ENCODE peak calls at places on chromosomes 1 and 21, in nine cellular contexts. One of them, this sample, is unnamed.

GRCh38 chr1:160656737-160657476 is 10.1 kb upstream of the SLAMF1 start:
- DNase-seq in SJSA1: no peak
- DNase-seq in body of pancreas: no peak
- DNase-seq in stomach: no peak
- DNase-seq in psoas muscle: no peak
- DNase-seq in thyroid gland: no peak
- DNase-seq in brain microvascular endothelial cell: no peak
- DNase-seq in neural progenitor cell: no peak
- DNase-seq in GM12878: no peak
- DNase-seq in this sample: no peak

GRCh38 chr1:201363455-201363854 is 14.0 kb downstream of the TNNT2 start:
- DNase-seq in SJSA1: no peak
- DNase-seq in neural progenitor cell: no peak
- DNase-seq in GM12878: no peak
- DNase-seq in stomach: no peak
- DNase-seq in brain microvascular endothelial cell: no peak
- DNase-seq in thyroid gland: no peak
- DNase-seq in psoas muscle: no peak
- DNase-seq in body of pancreas: no peak
- DNase-seq in this sample: peak

GRCh38 chr1:24830680-24831272 is 85.5 kb downstream of the CLIC4 start:
- DNase-seq in body of pancreas: no peak
- DNase-seq in psoas muscle: no peak
- DNase-seq in stomach: no peak
- DNase-seq in GM12878: no peak
- DNase-seq in thyroid gland: no peak
- DNase-seq in neural progenitor cell: peak
- DNase-seq in SJSA1: peak
- DNase-seq in brain microvascular endothelial cell: no peak
- DNase-seq in this sample: no peak

GRCh38 chr1:213738658-213739057 is 249.1 kb upstream of the PROX1 start:
- DNase-seq in neural progenitor cell: no peak
- DNase-seq in psoas muscle: no peak
- DNase-seq in SJSA1: no peak
- DNase-seq in GM12878: no peak
- DNase-seq in body of pancreas: no peak
- DNase-seq in brain microvascular endothelial cell: no peak
- DNase-seq in thyroid gland: no peak
- DNase-seq in stomach: no peak
- DNase-seq in this sample: no peak

GRCh38 chr1:40017951-40018575 is 22.5 kb upstream of the CAP1 start:
- DNase-seq in GM12878: no peak
- DNase-seq in psoas muscle: no peak
- DNase-seq in body of pancreas: no peak
- DNase-seq in neural progenitor cell: no peak
- DNase-seq in SJSA1: no peak
- DNase-seq in brain microvascular endothelial cell: no peak
- DNase-seq in thyroid gland: no peak
- DNase-seq in stomach: no peak
- DNase-seq in this sample: no peak

GRCh38 chr21:38402795-38403194 is 95.5 kb downstream of the ERG start:
- DNase-seq in thyroid gland: no peak
- DNase-seq in SJSA1: no peak
- DNase-seq in neural progenitor cell: no peak
- DNase-seq in brain microvascular endothelial cell: no peak
- DNase-seq in body of pancreas: no peak
- DNase-seq in psoas muscle: no peak
- DNase-seq in stomach: no peak
- DNase-seq in GM12878: no peak
- DNase-seq in this sample: no peak

GRCh38 chr1:248622491-248623106 is 12.3 kb downstream of the OR2T11 start:
- DNase-seq in GM12878: no peak
- DNase-seq in brain microvascular endothelial cell: no peak
- DNase-seq in SJSA1: no peak
- DNase-seq in thyroid gland: no peak
- DNase-seq in psoas muscle: no peak
- DNase-seq in stomach: no peak
- DNase-seq in body of pancreas: peak
- DNase-seq in neural progenitor cell: no peak
- DNase-seq in this sample: no peak

GRCh38 chr1:6062670-6063069 is 17.0 kb downstream of the KCNAB2 start:
- DNase-seq in neural progenitor cell: no peak
- DNase-seq in stomach: no peak
- DNase-seq in thyroid gland: no peak
- DNase-seq in psoas muscle: no peak
- DNase-seq in GM12878: no peak
- DNase-seq in body of pancreas: no peak
- DNase-seq in SJSA1: no peak
- DNase-seq in brain microvascular endothelial cell: no peak
- DNase-seq in this sample: no peak

GRCh38 chr1:208924011-208924410 is 659.5 kb upstream of the CAMK1G start:
- DNase-seq in stomach: no peak
- DNase-seq in thyroid gland: no peak
- DNase-seq in neural progenitor cell: no peak
- DNase-seq in brain microvascular endothelial cell: no peak
- DNase-seq in body of pancreas: no peak
- DNase-seq in psoas muscle: no peak
- DNase-seq in GM12878: no peak
- DNase-seq in SJSA1: no peak
- DNase-seq in this sample: no peak

GRCh38 chr1:98340511-98340910 is 321.0 kb upstream of the SNX7 start:
- DNase-seq in thyroid gland: no peak
- DNase-seq in stomach: no peak
- DNase-seq in psoas muscle: no peak
- DNase-seq in brain microvascular endothelial cell: peak
- DNase-seq in SJSA1: no peak
- DNase-seq in GM12878: no peak
- DNase-seq in body of pancreas: no peak
- DNase-seq in neural progenitor cell: no peak
- DNase-seq in this sample: no peak

GRCh38 chr1:11842154-11843041 is 5.2 kb downstream of the NPPA start:
- DNase-seq in psoas muscle: no peak
- DNase-seq in GM12878: peak
- DNase-seq in SJSA1: no peak
- DNase-seq in neural progenitor cell: no peak
- DNase-seq in brain microvascular endothelial cell: peak
- DNase-seq in body of pancreas: no peak
- DNase-seq in thyroid gland: peak
- DNase-seq in stomach: no peak
- DNase-seq in this sample: peak

GRCh38 chr1:24205701-24206464 is 18.8 kb upstream of the IFNLR1 start:
- DNase-seq in neural progenitor cell: no peak
- DNase-seq in thyroid gland: no peak
- DNase-seq in body of pancreas: no peak
- DNase-seq in SJSA1: no peak
- DNase-seq in GM12878: no peak
- DNase-seq in stomach: no peak
- DNase-seq in psoas muscle: no peak
- DNase-seq in brain microvascular endothelial cell: no peak
- DNase-seq in this sample: no peak

GRCh38 chr1:18104546-18105100 is 3.0 kb upstream of the IGSF21 start:
- DNase-seq in SJSA1: no peak
- DNase-seq in body of pancreas: no peak
- DNase-seq in GM12878: no peak
- DNase-seq in stomach: no peak
- DNase-seq in neural progenitor cell: peak
- DNase-seq in psoas muscle: peak
- DNase-seq in brain microvascular endothelial cell: no peak
- DNase-seq in thyroid gland: no peak
- DNase-seq in this sample: no peak

GRCh38 chr1:212225416-212225815 is 59.8 kb upstream of the PPP2R5A start:
- DNase-seq in GM12878: no peak
- DNase-seq in thyroid gland: no peak
- DNase-seq in body of pancreas: no peak
- DNase-seq in SJSA1: no peak
- DNase-seq in stomach: no peak
- DNase-seq in neural progenitor cell: no peak
- DNase-seq in brain microvascular endothelial cell: no peak
- DNase-seq in psoas muscle: no peak
- DNase-seq in this sample: no peak

GRCh38 chr1:150621497-150622113 is 7.8 kb downstream of the ENSA start:
- DNase-seq in thyroid gland: peak
- DNase-seq in body of pancreas: peak
- DNase-seq in psoas muscle: peak
- DNase-seq in GM12878: no peak
- DNase-seq in stomach: peak
- DNase-seq in SJSA1: peak
- DNase-seq in brain microvascular endothelial cell: peak
- DNase-seq in neural progenitor cell: peak
- DNase-seq in this sample: no peak

GRCh38 chr1:33387512-33388079 is 43.3 kb downstream of the PHC2 start:
- DNase-seq in neural progenitor cell: no peak
- DNase-seq in stomach: no peak
- DNase-seq in GM12878: no peak
- DNase-seq in SJSA1: no peak
- DNase-seq in thyroid gland: no peak
- DNase-seq in psoas muscle: no peak
- DNase-seq in brain microvascular endothelial cell: peak
- DNase-seq in body of pancreas: no peak
- DNase-seq in this sample: no peak

GRCh38 chr1:31910933-31911332 is 27.2 kb downstream of the PTP4A2 start:
- DNase-seq in body of pancreas: no peak
- DNase-seq in thyroid gland: no peak
- DNase-seq in GM12878: peak
- DNase-seq in brain microvascular endothelial cell: no peak
- DNase-seq in neural progenitor cell: no peak
- DNase-seq in psoas muscle: no peak
- DNase-seq in stomach: no peak
- DNase-seq in SJSA1: no peak
- DNase-seq in this sample: no peak

GRCh38 chr1:112957133-112957812 is 1.3 kb upstream of the SLC16A1 start:
- DNase-seq in brain microvascular endothelial cell: peak
- DNase-seq in body of pancreas: no peak
- DNase-seq in neural progenitor cell: peak
- DNase-seq in GM12878: peak
- DNase-seq in thyroid gland: peak
- DNase-seq in stomach: no peak
- DNase-seq in psoas muscle: no peak
- DNase-seq in SJSA1: peak
- DNase-seq in this sample: no peak

GRCh38 chr1:192887426-192887825 is 78.6 kb downstream of the RGS2 start:
- DNase-seq in psoas muscle: no peak
- DNase-seq in GM12878: no peak
- DNase-seq in neural progenitor cell: peak
- DNase-seq in SJSA1: no peak
- DNase-seq in stomach: no peak
- DNase-seq in thyroid gland: no peak
- DNase-seq in brain microvascular endothelial cell: no peak
- DNase-seq in body of pancreas: no peak
- DNase-seq in this sample: no peak

DNA sequence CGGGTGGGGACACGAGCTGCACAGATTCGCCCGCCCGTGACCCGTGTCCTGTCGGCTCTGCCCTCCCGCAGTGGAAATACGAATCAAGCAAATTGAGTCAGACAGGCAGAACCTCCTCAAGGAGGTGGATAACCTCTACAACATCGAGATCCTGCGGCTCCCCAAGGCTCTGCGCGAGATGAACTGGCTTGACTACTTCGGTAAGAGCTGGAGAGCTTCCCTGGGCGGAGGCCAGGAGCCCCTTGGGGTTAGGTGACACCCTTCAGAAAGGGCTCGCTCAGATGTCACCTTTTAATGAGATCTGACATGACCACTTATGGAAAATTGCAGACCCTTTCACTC is 489 bp downstream of the CDCA8 start:
- DNase-seq in brain microvascular endothelial cell: no peak
- DNase-seq in neural progenitor cell: no peak
- DNase-seq in body of pancreas: peak
- DNase-seq in psoas muscle: peak
- DNase-seq in thyroid gland: no peak
- DNase-seq in GM12878: no peak
- DNase-seq in stomach: no peak
- DNase-seq in SJSA1: no peak
- DNase-seq in this sample: no peak
- H3K27ac ChIP-seq in brain microvascular endothelial cell: peak
- H3K27ac ChIP-seq in neural progenitor cell: no peak
- H3K27ac ChIP-seq in body of pancreas: no peak
- H3K27ac ChIP-seq in psoas muscle: no peak
- H3K27ac ChIP-seq in thyroid gland: no peak
- H3K27ac ChIP-seq in GM12878: peak
- H3K27ac ChIP-seq in stomach: peak
- H3K27ac ChIP-seq in SJSA1: peak
- H3K27ac ChIP-seq in this sample: peak

GRCh38 chr1:224779491-224780020 is 149.9 kb upstream of the DNAH14 start:
- DNase-seq in body of pancreas: no peak
- DNase-seq in neural progenitor cell: peak
- DNase-seq in psoas muscle: no peak
- DNase-seq in stomach: no peak
- DNase-seq in brain microvascular endothelial cell: no peak
- DNase-seq in GM12878: no peak
- DNase-seq in thyroid gland: no peak
- DNase-seq in SJSA1: no peak
- DNase-seq in this sample: no peak
- H3K27ac ChIP-seq in body of pancreas: no peak
- H3K27ac ChIP-seq in neural progenitor cell: no peak
- H3K27ac ChIP-seq in psoas muscle: no peak
- H3K27ac ChIP-seq in stomach: no peak
- H3K27ac ChIP-seq in brain microvascular endothelial cell: no peak
- H3K27ac ChIP-seq in GM12878: no peak
- H3K27ac ChIP-seq in thyroid gland: no peak
- H3K27ac ChIP-seq in SJSA1: no peak
- H3K27ac ChIP-seq in this sample: no peak

GRCh38 chr1:221268295-221268694 is 389.1 kb downstream of the HLX start:
- DNase-seq in stomach: no peak
- DNase-seq in SJSA1: peak
- DNase-seq in brain microvascular endothelial cell: peak
- DNase-seq in body of pancreas: no peak
- DNase-seq in psoas muscle: no peak
- DNase-seq in neural progenitor cell: no peak
- DNase-seq in thyroid gland: no peak
- DNase-seq in GM12878: no peak
- DNase-seq in this sample: no peak
- H3K27ac ChIP-seq in stomach: no peak
- H3K27ac ChIP-seq in SJSA1: no peak
- H3K27ac ChIP-seq in brain microvascular endothelial cell: no peak
- H3K27ac ChIP-seq in body of pancreas: no peak
- H3K27ac ChIP-seq in psoas muscle: no peak
- H3K27ac ChIP-seq in neural progenitor cell: no peak
- H3K27ac ChIP-seq in thyroid gland: no peak
- H3K27ac ChIP-seq in GM12878: no peak
- H3K27ac ChIP-seq in this sample: no peak

DNA sequence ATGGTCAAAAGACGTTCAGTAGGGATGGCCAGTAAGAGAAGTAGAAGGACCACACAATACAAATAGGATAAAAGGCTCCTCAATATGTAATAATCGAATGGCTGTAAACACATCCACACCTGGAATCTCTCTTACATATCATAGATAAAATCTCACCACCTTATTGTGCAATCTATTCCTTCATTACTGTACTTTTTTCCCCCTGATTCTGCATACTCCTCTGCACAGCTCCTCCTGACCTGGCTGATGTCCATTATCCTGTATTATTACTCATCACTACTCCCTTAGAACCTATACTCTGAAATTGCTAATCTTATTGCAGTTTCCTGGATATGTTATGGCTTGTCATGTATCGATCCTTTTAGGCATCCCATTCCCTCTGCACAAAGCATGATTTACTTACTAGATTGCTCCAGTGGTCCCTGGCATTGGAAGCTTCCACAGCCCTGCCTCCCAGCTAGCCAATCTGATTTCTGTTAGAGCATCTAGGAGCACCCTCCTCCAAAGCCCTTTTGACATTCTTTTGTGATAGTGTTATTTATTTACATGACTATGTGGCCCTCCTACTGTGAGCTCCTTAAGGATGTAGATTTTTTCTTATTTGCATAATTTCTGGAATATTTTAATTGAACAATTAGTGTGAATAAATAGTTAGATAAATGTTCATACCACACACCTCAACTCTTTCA is 24.2 kb upstream of the PHGDH start:
- DNase-seq in neural progenitor cell: no peak
- DNase-seq in brain microvascular endothelial cell: no peak
- DNase-seq in GM12878: no peak
- DNase-seq in thyroid gland: no peak
- DNase-seq in body of pancreas: no peak
- DNase-seq in SJSA1: no peak
- DNase-seq in stomach: no peak
- DNase-seq in psoas muscle: no peak
- DNase-seq in this sample: no peak
- H3K27ac ChIP-seq in neural progenitor cell: no peak
- H3K27ac ChIP-seq in brain microvascular endothelial cell: no peak
- H3K27ac ChIP-seq in GM12878: no peak
- H3K27ac ChIP-seq in thyroid gland: peak
- H3K27ac ChIP-seq in body of pancreas: no peak
- H3K27ac ChIP-seq in SJSA1: no peak
- H3K27ac ChIP-seq in stomach: no peak
- H3K27ac ChIP-seq in psoas muscle: no peak
- H3K27ac ChIP-seq in this sample: no peak

This sample was measured in lower lobe of right lung.